ENCODE peak calls at places on chromosome 15, in four cellular contexts. One of them, this sample, is unnamed.

GRCh38 chr15:85890620-85890980 is 95.9 kb upstream of the KLHL25 start:
- DNase-seq in stomach: no peak
- DNase-seq in dorsolateral prefrontal cortex: no peak
- DNase-seq in kidney: no peak
- DNase-seq in this sample: no peak

GRCh38 chr15:53976844-53977392 is 1.3 kb upstream of the UNC13C start:
- DNase-seq in dorsolateral prefrontal cortex: peak; percentile 36
- DNase-seq in kidney: peak; percentile 41
- DNase-seq in stomach: no peak
- DNase-seq in this sample: peak; percentile 69

GRCh38 chr15:90531147-90531546 is 1.4 kb downstream of the CRTC3 start:
- DNase-seq in stomach: no peak
- DNase-seq in kidney: no peak
- DNase-seq in dorsolateral prefrontal cortex: no peak
- DNase-seq in this sample: no peak

GRCh38 chr15:33679065-33679464 is 289.2 kb upstream of the CHRM5 start:
- DNase-seq in stomach: no peak
- DNase-seq in dorsolateral prefrontal cortex: no peak
- DNase-seq in kidney: no peak
- DNase-seq in this sample: no peak

GRCh38 chr15:29997499-29997898 is 85.3 kb upstream of the GOLGA8J start:
- DNase-seq in dorsolateral prefrontal cortex: no peak
- DNase-seq in stomach: no peak
- DNase-seq in kidney: no peak
- DNase-seq in this sample: no peak

GRCh38 chr15:74845581-74845980 is 2.6 kb upstream of the ULK3 start:
- DNase-seq in dorsolateral prefrontal cortex: no peak
- DNase-seq in stomach: no peak
- DNase-seq in kidney: peak; percentile 58
- DNase-seq in this sample: no peak

GRCh38 chr15:50549326-50549725 is 2.9 kb upstream of the USP50 start:
- DNase-seq in stomach: no peak
- DNase-seq in kidney: no peak
- DNase-seq in dorsolateral prefrontal cortex: no peak
- DNase-seq in this sample: no peak

GRCh38 chr15:77993374-77993911 is 84.1 kb downstream of the TBC1D2B start:
- DNase-seq in kidney: no peak
- DNase-seq in stomach: no peak
- DNase-seq in dorsolateral prefrontal cortex: no peak
- DNase-seq in this sample: no peak

GRCh38 chr15:76158250-76158649 is 98.5 kb downstream of the TMEM266 start:
- DNase-seq in dorsolateral prefrontal cortex: no peak
- DNase-seq in stomach: no peak
- DNase-seq in kidney: no peak
- DNase-seq in this sample: no peak

GRCh38 chr15:40249477-40250303 is 10.8 kb downstream of the PAK6 start:
- DNase-seq in dorsolateral prefrontal cortex: no peak
- DNase-seq in stomach: no peak
- DNase-seq in kidney: peak; percentile 59
- DNase-seq in this sample: no peak

GRCh38 chr15:56102401-56102800 is 109.0 kb upstream of the NEDD4 start:
- DNase-seq in stomach: no peak
- DNase-seq in kidney: no peak
- DNase-seq in dorsolateral prefrontal cortex: no peak
- DNase-seq in this sample: no peak

GRCh38 chr15:50181983-50182232 is at the start of gene SLC27A2:
- DNase-seq in stomach: peak; percentile 46
- DNase-seq in dorsolateral prefrontal cortex: no peak
- DNase-seq in kidney: no peak
- DNase-seq in this sample: peak; percentile 80

GRCh38 chr15:33200903-33201302 is 6.4 kb upstream of the FMN1 start:
- DNase-seq in stomach: no peak
- DNase-seq in kidney: no peak
- DNase-seq in dorsolateral prefrontal cortex: no peak
- DNase-seq in this sample: no peak

GRCh38 chr15:87582169-87582568 is 674.4 kb downstream of the NTRK3 start:
- DNase-seq in kidney: no peak
- DNase-seq in stomach: no peak
- DNase-seq in dorsolateral prefrontal cortex: no peak
- DNase-seq in this sample: no peak

GRCh38 chr15:77016321-77016695 is 21.4 kb downstream of the PSTPIP1 start:
- DNase-seq in kidney: no peak
- DNase-seq in dorsolateral prefrontal cortex: no peak
- DNase-seq in stomach: no peak
- DNase-seq in this sample: no peak

GRCh38 chr15:81385110-81386076 is 11.4 kb upstream of the TMC3 start:
- DNase-seq in kidney: no peak
- DNase-seq in stomach: peak; percentile 26
- DNase-seq in dorsolateral prefrontal cortex: no peak
- DNase-seq in this sample: no peak

GRCh38 chr15:91980502-91981267 is 127.2 kb downstream of the SLCO3A1 start:
- DNase-seq in dorsolateral prefrontal cortex: no peak
- DNase-seq in kidney: no peak
- DNase-seq in stomach: no peak
- DNase-seq in this sample: no peak

GRCh38 chr15:52790941-52791751 is 1.0 kb upstream of the ONECUT1 start:
- DNase-seq in kidney: peak; percentile 75
- DNase-seq in dorsolateral prefrontal cortex: no peak
- DNase-seq in stomach: no peak
- DNase-seq in this sample: no peak

GRCh38 chr15:70636540-70637165 is 126.7 kb downstream of the UACA start:
- DNase-seq in stomach: no peak
- DNase-seq in dorsolateral prefrontal cortex: no peak
- DNase-seq in kidney: no peak
- DNase-seq in this sample: peak; percentile 50

GRCh38 chr15:41981373-41982132 is 9.2 kb upstream of the EHD4 start:
- DNase-seq in kidney: no peak
- DNase-seq in dorsolateral prefrontal cortex: no peak
- DNase-seq in stomach: peak; percentile 36
- DNase-seq in this sample: no peak

GRCh38 chr15:60660290-60661051 is 181.5 kb upstream of the ICE2 start:
- DNase-seq in dorsolateral prefrontal cortex: no peak
- DNase-seq in kidney: no peak
- DNase-seq in stomach: no peak
- DNase-seq in this sample: no peak

GRCh38 chr15:67931861-67932260 is 92.0 kb upstream of the RNU6-1 start:
- DNase-seq in stomach: no peak
- DNase-seq in dorsolateral prefrontal cortex: no peak
- DNase-seq in kidney: no peak
- DNase-seq in this sample: no peak

GRCh38 chr15:67935244-67935643 is 95.4 kb upstream of the RNU6-1 start:
- DNase-seq in stomach: no peak
- DNase-seq in dorsolateral prefrontal cortex: no peak
- DNase-seq in kidney: no peak
- DNase-seq in this sample: no peak

GRCh38 chr15:67940324-67940719 is 100.5 kb upstream of the RNU6-1 start:
- DNase-seq in dorsolateral prefrontal cortex: no peak
- DNase-seq in kidney: no peak
- DNase-seq in stomach: no peak
- DNase-seq in this sample: no peak

GRCh38 chr15:67941643-67942315 is 101.9 kb upstream of the RNU6-1 start:
- DNase-seq in kidney: no peak
- DNase-seq in stomach: no peak
- DNase-seq in dorsolateral prefrontal cortex: no peak
- DNase-seq in this sample: peak; percentile 32

DNA sequence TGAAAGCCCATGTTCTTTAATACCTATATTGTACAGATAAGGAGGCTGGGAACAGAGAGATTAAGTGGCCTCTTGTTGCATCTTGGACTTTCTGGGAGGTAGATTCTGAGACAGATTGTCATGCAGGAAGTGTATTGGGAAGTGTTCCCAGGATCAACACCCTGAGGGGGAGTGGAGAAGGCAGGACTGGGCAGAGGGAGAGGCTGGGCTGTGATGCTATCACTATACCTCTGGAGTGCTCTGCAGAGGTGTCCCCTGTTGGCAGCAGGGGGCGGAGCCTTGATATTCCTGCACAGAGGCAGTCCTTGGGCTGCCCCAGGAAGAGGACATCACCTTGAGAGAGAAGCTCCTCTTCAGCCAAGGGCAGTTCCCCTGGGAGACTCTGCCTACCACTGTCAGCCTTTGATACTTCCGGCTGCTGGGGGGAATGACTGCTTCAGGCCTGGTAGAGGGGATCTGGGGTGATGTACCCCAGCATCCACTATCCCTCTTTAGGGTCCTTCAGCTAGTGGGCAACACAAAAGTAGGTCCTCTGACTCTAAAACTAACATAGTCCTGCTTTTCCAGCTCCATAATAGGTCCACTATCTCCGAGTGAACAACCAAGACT is 97.4 kb upstream of the RNU6-1 start:
- DNase-seq in dorsolateral prefrontal cortex: no peak
- DNase-seq in stomach: no peak
- DNase-seq in kidney: no peak
- DNase-seq in this sample: no peak
- TF ChIP-seq CTCF in dorsolateral prefrontal cortex: no peak
- TF ChIP-seq CTCF in stomach: no peak
- TF ChIP-seq CTCF in kidney: no peak
- TF ChIP-seq CTCF in this sample: no peak

DNA sequence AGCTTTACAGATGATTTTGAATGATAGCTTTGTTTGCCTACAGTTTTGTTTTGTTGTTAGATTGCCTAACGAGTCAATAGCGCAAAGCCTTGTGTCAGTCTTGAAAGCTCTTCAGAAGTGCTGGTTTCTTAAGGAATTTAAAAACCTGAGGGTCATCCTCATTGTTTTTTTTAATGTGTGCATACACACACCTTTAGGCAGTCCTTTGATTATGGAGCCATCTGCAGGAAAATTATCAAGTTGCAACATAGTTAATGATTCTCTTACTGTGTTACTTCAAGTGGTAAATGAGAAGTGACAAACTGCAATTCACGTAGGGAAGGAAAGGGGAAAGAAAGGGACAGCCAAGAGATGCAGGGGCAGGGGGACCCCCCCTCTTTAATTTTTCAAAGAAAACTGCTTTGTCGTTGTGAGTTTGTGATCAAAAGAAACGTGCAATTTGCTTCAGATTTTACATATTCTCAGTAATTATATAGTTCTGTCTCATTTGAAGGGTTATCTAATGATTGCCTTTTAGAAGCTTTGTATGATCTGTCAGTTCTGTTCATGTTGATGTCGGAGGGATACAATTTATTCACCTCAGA is 162.4 kb upstream of the CGNL1 start:
- DNase-seq in dorsolateral prefrontal cortex: no peak
- DNase-seq in kidney: no peak
- DNase-seq in stomach: no peak
- DNase-seq in this sample: no peak
- TF ChIP-seq CTCF in dorsolateral prefrontal cortex: peak; percentile 53
- TF ChIP-seq CTCF in kidney: peak; percentile 68
- TF ChIP-seq CTCF in stomach: no peak
- TF ChIP-seq CTCF in this sample: no peak

DNA sequence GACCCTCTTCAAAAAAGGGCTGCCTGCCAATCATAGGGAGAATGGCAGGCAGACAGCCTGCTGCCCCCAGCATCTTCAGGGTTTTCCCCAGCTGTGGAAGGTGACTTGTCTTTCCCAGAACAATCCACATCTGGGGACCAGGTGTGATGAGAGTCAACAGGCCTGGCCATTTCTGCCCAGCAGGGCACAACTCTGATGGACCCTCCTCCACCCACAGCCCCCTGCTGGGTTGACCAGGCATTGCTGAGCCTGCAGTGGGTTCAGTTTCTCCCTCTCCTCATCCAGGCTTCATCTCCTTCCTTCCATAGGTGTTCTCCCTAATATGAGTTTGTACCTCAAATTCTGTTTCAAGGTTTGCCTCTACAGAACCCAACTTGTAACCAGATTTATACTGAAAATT is 111.0 kb downstream of the MINAR1 start:
- DNase-seq in kidney: no peak
- DNase-seq in stomach: no peak
- DNase-seq in dorsolateral prefrontal cortex: no peak
- DNase-seq in this sample: no peak
- TF ChIP-seq CTCF in kidney: no peak
- TF ChIP-seq CTCF in stomach: no peak
- TF ChIP-seq CTCF in dorsolateral prefrontal cortex: no peak
- TF ChIP-seq CTCF in this sample: no peak

DNA sequence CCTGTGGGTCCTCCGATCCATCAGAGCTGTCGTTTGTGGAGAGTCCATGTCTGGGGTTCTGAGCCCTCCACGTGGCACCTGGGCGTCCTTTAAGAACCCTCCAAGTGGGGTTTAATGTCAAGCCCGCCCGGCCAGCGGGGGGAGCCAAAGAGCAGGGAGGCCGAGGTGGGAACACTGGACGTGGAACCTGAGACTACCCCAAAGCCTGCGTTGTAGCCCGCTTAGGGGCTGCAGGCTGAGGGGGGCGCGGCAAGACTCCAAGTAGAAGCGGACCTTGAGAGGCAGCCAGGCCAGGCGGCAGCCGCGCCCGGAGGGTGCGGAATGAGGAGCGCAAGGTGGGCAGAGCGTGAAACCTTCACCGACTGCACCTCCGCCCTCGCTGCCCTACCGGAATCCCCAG is 126.2 kb upstream of the ATP10A start:
- DNase-seq in stomach: no peak
- DNase-seq in dorsolateral prefrontal cortex: no peak
- DNase-seq in kidney: no peak
- DNase-seq in this sample: no peak
- TF ChIP-seq CTCF in stomach: no peak
- TF ChIP-seq CTCF in dorsolateral prefrontal cortex: no peak
- TF ChIP-seq CTCF in kidney: peak; percentile 3
- TF ChIP-seq CTCF in this sample: no peak

DNA sequence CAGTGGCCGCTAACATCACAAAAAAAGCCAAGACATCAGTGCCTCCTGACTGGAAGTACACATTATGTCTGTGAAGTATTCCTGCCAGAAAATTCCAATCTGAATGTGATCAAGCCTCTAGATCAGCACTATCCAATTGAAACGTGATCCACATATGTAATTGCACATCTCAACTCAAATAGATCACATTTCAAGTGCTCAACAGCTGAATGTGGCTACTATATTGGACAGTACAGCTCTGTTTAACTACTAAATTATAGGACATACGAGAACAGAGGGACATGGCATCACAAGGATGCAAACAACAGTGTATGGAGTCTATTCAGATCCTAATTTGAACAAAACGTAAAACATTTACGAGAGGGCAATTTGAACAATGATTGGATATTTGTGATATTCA is 542 bp upstream of the UBAP1L start:
- DNase-seq in kidney: no peak
- DNase-seq in stomach: no peak
- DNase-seq in dorsolateral prefrontal cortex: no peak
- DNase-seq in this sample: no peak
- TF ChIP-seq CTCF in kidney: no peak
- TF ChIP-seq CTCF in stomach: no peak
- TF ChIP-seq CTCF in dorsolateral prefrontal cortex: no peak
- TF ChIP-seq CTCF in this sample: no peak

This sample was measured in Calu3.